ENCODE peak calls at places on chromosome 13, in eight cellular contexts. One of them, this sample, is unnamed.

GRCh38 chr13:75761373-75761772 is 125.2 kb downstream of the LMO7 start:
- DNase-seq in RWPE2: no peak
- DNase-seq in IMR-90: no peak
- DNase-seq in ascending aorta: no peak
- DNase-seq in thoracic aorta: no peak
- DNase-seq in CD8-positive, alpha-beta T cell: no peak
- DNase-seq in upper lobe of right lung: no peak
- DNase-seq in Karpas-422: no peak
- DNase-seq in this sample: no peak

GRCh38 chr13:98795220-98795619 is 42.7 kb upstream of the SLC15A1 start:
- DNase-seq in upper lobe of right lung: no peak
- DNase-seq in thoracic aorta: no peak
- DNase-seq in IMR-90: no peak
- DNase-seq in Karpas-422: no peak
- DNase-seq in ascending aorta: no peak
- DNase-seq in RWPE2: no peak
- DNase-seq in CD8-positive, alpha-beta T cell: no peak
- DNase-seq in this sample: no peak

GRCh38 chr13:24264976-24265375 is 44.4 kb upstream of the C1QTNF9 start:
- DNase-seq in IMR-90: no peak
- DNase-seq in Karpas-422: no peak
- DNase-seq in thoracic aorta: no peak
- DNase-seq in CD8-positive, alpha-beta T cell: peak; percentile 86
- DNase-seq in ascending aorta: no peak
- DNase-seq in RWPE2: no peak
- DNase-seq in upper lobe of right lung: peak; percentile 80
- DNase-seq in this sample: no peak

GRCh38 chr13:95154441-95154886 is 146.8 kb downstream of the ABCC4 start:
- DNase-seq in CD8-positive, alpha-beta T cell: no peak
- DNase-seq in upper lobe of right lung: no peak
- DNase-seq in ascending aorta: no peak
- DNase-seq in RWPE2: no peak
- DNase-seq in IMR-90: no peak
- DNase-seq in Karpas-422: no peak
- DNase-seq in thoracic aorta: no peak
- DNase-seq in this sample: peak; percentile 36

GRCh38 chr13:74465279-74465678 is 331.1 kb upstream of the KLF12 start:
- DNase-seq in thoracic aorta: no peak
- DNase-seq in upper lobe of right lung: no peak
- DNase-seq in IMR-90: no peak
- DNase-seq in ascending aorta: no peak
- DNase-seq in RWPE2: no peak
- DNase-seq in CD8-positive, alpha-beta T cell: no peak
- DNase-seq in Karpas-422: no peak
- DNase-seq in this sample: no peak

GRCh38 chr13:101144808-101145419 is 271.4 kb downstream of the NALCN start:
- DNase-seq in upper lobe of right lung: no peak
- DNase-seq in Karpas-422: peak; percentile 89
- DNase-seq in ascending aorta: no peak
- DNase-seq in RWPE2: no peak
- DNase-seq in CD8-positive, alpha-beta T cell: no peak
- DNase-seq in thoracic aorta: no peak
- DNase-seq in IMR-90: peak; percentile 71
- DNase-seq in this sample: peak; percentile 14

GRCh38 chr13:48304132-48304876 is 753 bp downstream of the RB1 start:
- DNase-seq in RWPE2: no peak
- DNase-seq in Karpas-422: peak; percentile 94
- DNase-seq in ascending aorta: peak; percentile 69
- DNase-seq in CD8-positive, alpha-beta T cell: no peak
- DNase-seq in IMR-90: peak; percentile 55
- DNase-seq in upper lobe of right lung: no peak
- DNase-seq in thoracic aorta: no peak
- DNase-seq in this sample: peak; percentile 50

GRCh38 chr13:89951341-89951740 is 1396.1 kb upstream of the MIR17HG start:
- DNase-seq in Karpas-422: no peak
- DNase-seq in CD8-positive, alpha-beta T cell: no peak
- DNase-seq in RWPE2: no peak
- DNase-seq in IMR-90: no peak
- DNase-seq in thoracic aorta: no peak
- DNase-seq in ascending aorta: no peak
- DNase-seq in upper lobe of right lung: no peak
- DNase-seq in this sample: no peak

GRCh38 chr13:79030513-79030912 is 371.6 kb upstream of the OBI1 start:
- DNase-seq in IMR-90: no peak
- DNase-seq in upper lobe of right lung: no peak
- DNase-seq in thoracic aorta: no peak
- DNase-seq in ascending aorta: no peak
- DNase-seq in Karpas-422: no peak
- DNase-seq in CD8-positive, alpha-beta T cell: no peak
- DNase-seq in RWPE2: no peak
- DNase-seq in this sample: no peak

GRCh38 chr13:61414686-61415664 is 674 bp downstream of the PCDH20 start:
- DNase-seq in Karpas-422: no peak
- DNase-seq in RWPE2: peak; percentile 44
- DNase-seq in IMR-90: no peak
- DNase-seq in ascending aorta: peak; percentile 76
- DNase-seq in thoracic aorta: no peak
- DNase-seq in CD8-positive, alpha-beta T cell: no peak
- DNase-seq in upper lobe of right lung: peak; percentile 86
- DNase-seq in this sample: peak; percentile 48

GRCh38 chr13:94712812-94713555 is 639 bp upstream of the SOX21 start:
- DNase-seq in CD8-positive, alpha-beta T cell: no peak
- DNase-seq in Karpas-422: no peak
- DNase-seq in RWPE2: peak; percentile 62
- DNase-seq in ascending aorta: no peak
- DNase-seq in thoracic aorta: no peak
- DNase-seq in upper lobe of right lung: peak; percentile 68
- DNase-seq in IMR-90: peak; percentile 46
- DNase-seq in this sample: peak; percentile 56

GRCh38 chr13:20580257-20580656 is 13.3 kb downstream of the IFT88 start:
- DNase-seq in upper lobe of right lung: no peak
- DNase-seq in thoracic aorta: no peak
- DNase-seq in CD8-positive, alpha-beta T cell: no peak
- DNase-seq in Karpas-422: no peak
- DNase-seq in IMR-90: no peak
- DNase-seq in ascending aorta: no peak
- DNase-seq in RWPE2: no peak
- DNase-seq in this sample: no peak
- H3K4me1 ChIP-seq in upper lobe of right lung: no peaks in the 10 kb centered on the region
- H3K4me1 ChIP-seq in thoracic aorta: no peaks in the 10 kb centered on the region
- H3K4me1 ChIP-seq in CD8-positive, alpha-beta T cell: no peaks in the 10 kb centered on the region
- H3K4me1 ChIP-seq in Karpas-422: no peaks in the 10 kb centered on the region
- H3K4me1 ChIP-seq in IMR-90: no peaks in the 10 kb centered on the region
- H3K4me1 ChIP-seq in ascending aorta: no peaks in the 10 kb centered on the region
- H3K4me1 ChIP-seq in RWPE2: no peaks in the 10 kb centered on the region
- H3K4me1 ChIP-seq in this sample: no peaks in the 10 kb centered on the region

GRCh38 chr13:28466151-28466550 is 28.8 kb downstream of the FLT1 start:
- DNase-seq in Karpas-422: no peak
- DNase-seq in thoracic aorta: no peak
- DNase-seq in ascending aorta: no peak
- DNase-seq in IMR-90: no peak
- DNase-seq in CD8-positive, alpha-beta T cell: no peak
- DNase-seq in upper lobe of right lung: no peak
- DNase-seq in RWPE2: no peak
- DNase-seq in this sample: no peak

GRCh38 chr13:28464861-28465260 is 30.1 kb downstream of the FLT1 start:
- DNase-seq in IMR-90: no peak
- DNase-seq in thoracic aorta: no peak
- DNase-seq in ascending aorta: no peak
- DNase-seq in Karpas-422: no peak
- DNase-seq in RWPE2: no peak
- DNase-seq in upper lobe of right lung: no peak
- DNase-seq in CD8-positive, alpha-beta T cell: no peak
- DNase-seq in this sample: no peak

GRCh38 chr13:28467034-28467433 is 27.9 kb downstream of the FLT1 start:
- DNase-seq in RWPE2: no peak
- DNase-seq in ascending aorta: no peak
- DNase-seq in Karpas-422: no peak
- DNase-seq in IMR-90: no peak
- DNase-seq in CD8-positive, alpha-beta T cell: no peak
- DNase-seq in thoracic aorta: no peak
- DNase-seq in upper lobe of right lung: no peak
- DNase-seq in this sample: no peak

GRCh38 chr13:28459911-28460310 is 35.0 kb downstream of the FLT1 start:
- DNase-seq in upper lobe of right lung: no peak
- DNase-seq in ascending aorta: no peak
- DNase-seq in CD8-positive, alpha-beta T cell: no peak
- DNase-seq in RWPE2: no peak
- DNase-seq in thoracic aorta: no peak
- DNase-seq in IMR-90: no peak
- DNase-seq in Karpas-422: no peak
- DNase-seq in this sample: no peak

GRCh38 chr13:28463481-28463880 is 31.4 kb downstream of the FLT1 start:
- DNase-seq in ascending aorta: no peak
- DNase-seq in IMR-90: peak; percentile 27
- DNase-seq in RWPE2: no peak
- DNase-seq in upper lobe of right lung: no peak
- DNase-seq in CD8-positive, alpha-beta T cell: no peak
- DNase-seq in Karpas-422: no peak
- DNase-seq in thoracic aorta: no peak
- DNase-seq in this sample: no peak
- H3K4me1 ChIP-seq in ascending aorta: no peaks in the 10 kb centered on the region
- H3K4me1 ChIP-seq in IMR-90: no peaks in the 10 kb centered on the region
- H3K4me1 ChIP-seq in RWPE2: no peaks in the 10 kb centered on the region
- H3K4me1 ChIP-seq in upper lobe of right lung: no peaks in the 10 kb centered on the region
- H3K4me1 ChIP-seq in CD8-positive, alpha-beta T cell: no peaks in the 10 kb centered on the region
- H3K4me1 ChIP-seq in Karpas-422: no peaks in the 10 kb centered on the region
- H3K4me1 ChIP-seq in thoracic aorta: no peaks in the 10 kb centered on the region
- H3K4me1 ChIP-seq in this sample: no peaks in the 10 kb centered on the region

DNA sequence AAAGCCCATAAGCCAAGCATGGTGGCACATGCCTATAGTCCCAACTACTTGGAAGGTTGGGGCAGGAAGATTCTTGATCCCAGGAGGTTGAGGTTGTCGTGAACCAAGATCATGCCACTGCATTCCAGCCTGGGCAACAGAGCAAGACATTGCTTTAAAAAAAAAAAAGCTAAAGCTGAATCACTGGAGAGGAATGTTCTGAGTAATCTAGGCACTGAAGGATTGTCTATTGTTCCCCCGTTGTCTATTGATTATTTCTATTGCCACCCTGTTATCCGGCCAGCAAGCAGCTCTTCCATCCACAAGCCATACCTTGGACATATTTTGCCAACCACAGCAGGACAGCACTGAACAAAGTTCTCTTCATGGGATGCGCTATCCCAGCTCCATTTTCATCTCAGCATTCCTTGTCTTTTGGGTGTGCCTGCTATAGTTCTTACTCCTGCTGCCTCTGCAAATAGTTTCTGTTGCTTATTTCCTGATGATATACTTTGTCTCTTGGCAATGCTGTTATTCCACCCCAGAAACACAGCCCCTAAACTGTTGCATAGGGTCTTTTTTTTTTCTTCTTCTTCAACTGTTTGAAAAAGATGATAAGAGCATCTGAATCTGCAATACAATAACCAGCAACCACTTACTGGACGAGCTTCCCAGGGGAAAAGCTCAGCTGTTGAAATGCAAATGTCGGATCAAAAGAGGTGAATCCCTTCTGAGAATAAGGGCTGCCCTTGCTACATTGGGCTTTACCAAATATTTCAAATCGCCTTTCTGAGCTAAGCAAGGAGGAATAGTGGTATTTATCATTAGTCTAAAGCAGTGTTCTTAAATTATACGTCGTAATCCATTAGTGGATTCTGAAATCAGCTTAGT is 22.2 kb upstream of the SIAH3 start:
- DNase-seq in upper lobe of right lung: no peak
- DNase-seq in Karpas-422: no peak
- DNase-seq in RWPE2: no peak
- DNase-seq in CD8-positive, alpha-beta T cell: no peak
- DNase-seq in IMR-90: no peak
- DNase-seq in thoracic aorta: no peak
- DNase-seq in ascending aorta: no peak
- DNase-seq in this sample: no peak
- H3K4me1 ChIP-seq in upper lobe of right lung: no peaks in the 10 kb centered on the region
- H3K4me1 ChIP-seq in Karpas-422: peaks cover 4% of the 10 kb centered on the region
- H3K4me1 ChIP-seq in RWPE2: peaks cover 31% of the 10 kb centered on the region
- H3K4me1 ChIP-seq in CD8-positive, alpha-beta T cell: no peaks in the 10 kb centered on the region
- H3K4me1 ChIP-seq in IMR-90: peaks cover 1% of the 10 kb centered on the region
- H3K4me1 ChIP-seq in thoracic aorta: no peaks in the 10 kb centered on the region
- H3K4me1 ChIP-seq in ascending aorta: no peaks in the 10 kb centered on the region
- H3K4me1 ChIP-seq in this sample: no peaks in the 10 kb centered on the region

DNA sequence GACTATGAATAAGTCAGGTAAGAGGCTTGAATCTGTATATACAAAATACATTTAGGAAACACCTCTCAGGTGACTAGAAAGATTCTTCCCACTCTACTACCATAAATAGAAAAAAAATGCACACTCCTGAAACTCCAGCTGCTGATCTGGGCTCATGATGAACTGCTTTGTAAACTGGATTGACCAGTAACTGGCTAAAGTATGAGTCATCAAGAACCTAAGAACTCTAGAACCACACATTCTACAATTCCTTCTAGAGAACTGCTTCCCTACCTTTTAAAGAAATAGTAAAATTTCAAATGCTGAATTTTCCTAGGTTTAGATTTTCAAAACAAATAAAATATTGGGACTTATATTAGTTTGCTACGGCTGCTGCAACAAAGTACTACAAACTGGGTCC is 55.2 kb downstream of the ELF1 start:
- DNase-seq in thoracic aorta: no peak
- DNase-seq in upper lobe of right lung: no peak
- DNase-seq in CD8-positive, alpha-beta T cell: no peak
- DNase-seq in RWPE2: no peak
- DNase-seq in ascending aorta: no peak
- DNase-seq in IMR-90: peak; percentile 66
- DNase-seq in Karpas-422: no peak
- DNase-seq in this sample: no peak
- H3K4me1 ChIP-seq in thoracic aorta: peaks cover 62% of the 10 kb centered on the region
- H3K4me1 ChIP-seq in upper lobe of right lung: peaks cover 39% of the 10 kb centered on the region
- H3K4me1 ChIP-seq in CD8-positive, alpha-beta T cell: peaks cover 85% of the 10 kb centered on the region
- H3K4me1 ChIP-seq in RWPE2: peaks cover 16% of the 10 kb centered on the region
- H3K4me1 ChIP-seq in ascending aorta: no peaks in the 10 kb centered on the region
- H3K4me1 ChIP-seq in IMR-90: peaks cover 1% of the 10 kb centered on the region
- H3K4me1 ChIP-seq in Karpas-422: peaks cover 79% of the 10 kb centered on the region
- H3K4me1 ChIP-seq in this sample: peaks cover 4% of the 10 kb centered on the region

GRCh38 chr13:97238883-97239282 is 16.8 kb downstream of the MBNL2 start:
- DNase-seq in IMR-90: no peak
- DNase-seq in upper lobe of right lung: no peak
- DNase-seq in Karpas-422: no peak
- DNase-seq in CD8-positive, alpha-beta T cell: no peak
- DNase-seq in thoracic aorta: no peak
- DNase-seq in RWPE2: no peak
- DNase-seq in ascending aorta: no peak
- DNase-seq in this sample: no peak
- H3K4me1 ChIP-seq in IMR-90: peaks cover 34% of the 10 kb centered on the region
- H3K4me1 ChIP-seq in upper lobe of right lung: peaks cover 87% of the 10 kb centered on the region
- H3K4me1 ChIP-seq in Karpas-422: no peaks in the 10 kb centered on the region
- H3K4me1 ChIP-seq in CD8-positive, alpha-beta T cell: peaks cover 3% of the 10 kb centered on the region
- H3K4me1 ChIP-seq in thoracic aorta: peaks cover 21% of the 10 kb centered on the region
- H3K4me1 ChIP-seq in RWPE2: no peaks in the 10 kb centered on the region
- H3K4me1 ChIP-seq in ascending aorta: no peaks in the 10 kb centered on the region
- H3K4me1 ChIP-seq in this sample: no peaks in the 10 kb centered on the region

DNA sequence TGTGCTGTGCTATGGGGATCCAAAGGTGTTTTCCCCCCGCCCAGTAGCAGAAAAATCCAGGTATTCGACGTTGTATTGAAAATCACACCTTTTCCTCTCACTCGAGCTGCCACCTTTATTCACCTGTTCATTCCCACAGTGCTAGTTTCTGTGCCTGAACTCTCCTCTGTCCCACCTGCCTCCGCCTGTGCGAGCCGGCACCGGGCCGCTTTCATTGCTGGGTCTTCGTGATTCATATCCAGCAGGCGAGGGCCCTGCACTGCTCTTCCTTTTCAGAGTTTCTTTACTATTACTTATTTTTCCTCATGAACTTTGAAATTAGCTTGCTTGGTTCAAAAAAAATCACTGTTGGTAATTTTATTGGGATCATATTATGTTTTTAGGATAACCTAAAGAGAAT is 42.4 kb upstream of the SOX1 start:
- DNase-seq in upper lobe of right lung: no peak
- DNase-seq in CD8-positive, alpha-beta T cell: no peak
- DNase-seq in ascending aorta: no peak
- DNase-seq in Karpas-422: no peak
- DNase-seq in IMR-90: no peak
- DNase-seq in thoracic aorta: no peak
- DNase-seq in RWPE2: no peak
- DNase-seq in this sample: no peak
- H3K4me1 ChIP-seq in upper lobe of right lung: no peaks in the 10 kb centered on the region
- H3K4me1 ChIP-seq in CD8-positive, alpha-beta T cell: no peaks in the 10 kb centered on the region
- H3K4me1 ChIP-seq in ascending aorta: no peaks in the 10 kb centered on the region
- H3K4me1 ChIP-seq in Karpas-422: no peaks in the 10 kb centered on the region
- H3K4me1 ChIP-seq in IMR-90: no peaks in the 10 kb centered on the region
- H3K4me1 ChIP-seq in thoracic aorta: no peaks in the 10 kb centered on the region
- H3K4me1 ChIP-seq in RWPE2: no peaks in the 10 kb centered on the region
- H3K4me1 ChIP-seq in this sample: no peaks in the 10 kb centered on the region